ENCODE peak calls at places on chromosomes 12 and 14, in ten cellular contexts. One of them, this sample, is unnamed.
A peak's percentile ranks its signal among the peaks of the same experiment; 100 is the strongest.

GRCh38 chr12:57236925-57237652 is 7.6 kb downstream of the SHMT2 start:
- DNase-seq in GM10248: no peak
- DNase-seq in activated gamma-delta T cell treated with anti-CD3 and anti-CD28 coated beads, Interleukin-2, amount 50 U/mL, for 16 hours: no peak
- DNase-seq in Right ventricle myocardium superior: peak; percentile 77
- DNase-seq in stimulated activated CD4-positive, alpha-beta T cell treated with anti-CD3 and anti-CD28 coated beads, Interleukin-4, amount 100 ng/mL, for 24 hours: no peak
- DNase-seq in NCI-H1092: no peak
- DNase-seq in fibroblast of mammary gland: no peak
- DNase-seq in heart left ventricle: peak; percentile 83
- DNase-seq in activated naive CD4-positive, alpha-beta T cell treated with Interleukin-2 at 50 U/mL for 16 hours: no peak
- DNase-seq in central memory CD4-positive, alpha-beta T cell: no peak
- DNase-seq in this sample: no peak

GRCh38 chr14:69027242-69027913 is 48.3 kb upstream of the ACTN1 start:
- DNase-seq in activated gamma-delta T cell treated with anti-CD3 and anti-CD28 coated beads, Interleukin-2, amount 50 U/mL, for 16 hours: no peak
- DNase-seq in activated naive CD4-positive, alpha-beta T cell treated with Interleukin-2 at 50 U/mL for 16 hours: no peak
- DNase-seq in NCI-H1092: no peak
- DNase-seq in GM10248: no peak
- DNase-seq in stimulated activated CD4-positive, alpha-beta T cell treated with anti-CD3 and anti-CD28 coated beads, Interleukin-4, amount 100 ng/mL, for 24 hours: no peak
- DNase-seq in central memory CD4-positive, alpha-beta T cell: no peak
- DNase-seq in heart left ventricle: no peak
- DNase-seq in Right ventricle myocardium superior: no peak
- DNase-seq in fibroblast of mammary gland: no peak
- DNase-seq in this sample: no peak

GRCh38 chr14:94581127-94581999 is at the start of gene SERPINA5:
- DNase-seq in activated naive CD4-positive, alpha-beta T cell treated with Interleukin-2 at 50 U/mL for 16 hours: no peak
- DNase-seq in stimulated activated CD4-positive, alpha-beta T cell treated with anti-CD3 and anti-CD28 coated beads, Interleukin-4, amount 100 ng/mL, for 24 hours: no peak
- DNase-seq in activated gamma-delta T cell treated with anti-CD3 and anti-CD28 coated beads, Interleukin-2, amount 50 U/mL, for 16 hours: no peak
- DNase-seq in NCI-H1092: no peak
- DNase-seq in fibroblast of mammary gland: peak; percentile 55
- DNase-seq in GM10248: no peak
- DNase-seq in Right ventricle myocardium superior: peak; percentile 81
- DNase-seq in central memory CD4-positive, alpha-beta T cell: no peak
- DNase-seq in heart left ventricle: peak; percentile 59
- DNase-seq in this sample: no peak

GRCh38 chr14:90193925-90194324 is 62.4 kb upstream of the PSMC1 start:
- DNase-seq in GM10248: no peak
- DNase-seq in stimulated activated CD4-positive, alpha-beta T cell treated with anti-CD3 and anti-CD28 coated beads, Interleukin-4, amount 100 ng/mL, for 24 hours: peak; percentile 8
- DNase-seq in Right ventricle myocardium superior: no peak
- DNase-seq in heart left ventricle: no peak
- DNase-seq in NCI-H1092: no peak
- DNase-seq in activated naive CD4-positive, alpha-beta T cell treated with Interleukin-2 at 50 U/mL for 16 hours: peak; percentile 5
- DNase-seq in activated gamma-delta T cell treated with anti-CD3 and anti-CD28 coated beads, Interleukin-2, amount 50 U/mL, for 16 hours: no peak
- DNase-seq in central memory CD4-positive, alpha-beta T cell: no peak
- DNase-seq in fibroblast of mammary gland: no peak
- DNase-seq in this sample: no peak

GRCh38 chr14:104389326-104390220 is 190.0 kb upstream of the C14orf180 start:
- DNase-seq in activated gamma-delta T cell treated with anti-CD3 and anti-CD28 coated beads, Interleukin-2, amount 50 U/mL, for 16 hours: no peak
- DNase-seq in GM10248: no peak
- DNase-seq in heart left ventricle: no peak
- DNase-seq in central memory CD4-positive, alpha-beta T cell: peak; percentile 86
- DNase-seq in fibroblast of mammary gland: no peak
- DNase-seq in Right ventricle myocardium superior: no peak
- DNase-seq in activated naive CD4-positive, alpha-beta T cell treated with Interleukin-2 at 50 U/mL for 16 hours: peak; percentile 4
- DNase-seq in NCI-H1092: no peak
- DNase-seq in stimulated activated CD4-positive, alpha-beta T cell treated with anti-CD3 and anti-CD28 coated beads, Interleukin-4, amount 100 ng/mL, for 24 hours: no peak
- DNase-seq in this sample: peak; percentile 29

GRCh38 chr14:96255501-96256366 is at the start of gene BDKRB1:
- DNase-seq in heart left ventricle: no peak
- DNase-seq in activated gamma-delta T cell treated with anti-CD3 and anti-CD28 coated beads, Interleukin-2, amount 50 U/mL, for 16 hours: no peak
- DNase-seq in NCI-H1092: no peak
- DNase-seq in central memory CD4-positive, alpha-beta T cell: no peak
- DNase-seq in GM10248: no peak
- DNase-seq in activated naive CD4-positive, alpha-beta T cell treated with Interleukin-2 at 50 U/mL for 16 hours: no peak
- DNase-seq in fibroblast of mammary gland: peak; percentile 94
- DNase-seq in Right ventricle myocardium superior: no peak
- DNase-seq in stimulated activated CD4-positive, alpha-beta T cell treated with anti-CD3 and anti-CD28 coated beads, Interleukin-4, amount 100 ng/mL, for 24 hours: no peak
- DNase-seq in this sample: no peak

GRCh38 chr14:100893228-100893601 is 10.3 kb downstream of the RTL1 start:
- DNase-seq in stimulated activated CD4-positive, alpha-beta T cell treated with anti-CD3 and anti-CD28 coated beads, Interleukin-4, amount 100 ng/mL, for 24 hours: no peak
- DNase-seq in activated naive CD4-positive, alpha-beta T cell treated with Interleukin-2 at 50 U/mL for 16 hours: no peak
- DNase-seq in activated gamma-delta T cell treated with anti-CD3 and anti-CD28 coated beads, Interleukin-2, amount 50 U/mL, for 16 hours: no peak
- DNase-seq in GM10248: no peak
- DNase-seq in NCI-H1092: no peak
- DNase-seq in heart left ventricle: no peak
- DNase-seq in Right ventricle myocardium superior: no peak
- DNase-seq in central memory CD4-positive, alpha-beta T cell: no peak
- DNase-seq in fibroblast of mammary gland: no peak
- DNase-seq in this sample: no peak

GRCh38 chr14:35879654-35880249 is 53.6 kb downstream of the BRMS1L start:
- DNase-seq in activated naive CD4-positive, alpha-beta T cell treated with Interleukin-2 at 50 U/mL for 16 hours: no peak
- DNase-seq in Right ventricle myocardium superior: no peak
- DNase-seq in activated gamma-delta T cell treated with anti-CD3 and anti-CD28 coated beads, Interleukin-2, amount 50 U/mL, for 16 hours: no peak
- DNase-seq in stimulated activated CD4-positive, alpha-beta T cell treated with anti-CD3 and anti-CD28 coated beads, Interleukin-4, amount 100 ng/mL, for 24 hours: no peak
- DNase-seq in heart left ventricle: no peak
- DNase-seq in GM10248: peak; percentile 34
- DNase-seq in central memory CD4-positive, alpha-beta T cell: no peak
- DNase-seq in NCI-H1092: peak; percentile 2
- DNase-seq in fibroblast of mammary gland: peak; percentile 39
- DNase-seq in this sample: no peak

GRCh38 chr14:65250162-65250495 is 147.8 kb upstream of the MAX start:
- DNase-seq in fibroblast of mammary gland: no peak
- DNase-seq in activated gamma-delta T cell treated with anti-CD3 and anti-CD28 coated beads, Interleukin-2, amount 50 U/mL, for 16 hours: no peak
- DNase-seq in stimulated activated CD4-positive, alpha-beta T cell treated with anti-CD3 and anti-CD28 coated beads, Interleukin-4, amount 100 ng/mL, for 24 hours: no peak
- DNase-seq in heart left ventricle: no peak
- DNase-seq in NCI-H1092: no peak
- DNase-seq in GM10248: no peak
- DNase-seq in Right ventricle myocardium superior: no peak
- DNase-seq in central memory CD4-positive, alpha-beta T cell: no peak
- DNase-seq in activated naive CD4-positive, alpha-beta T cell treated with Interleukin-2 at 50 U/mL for 16 hours: no peak
- DNase-seq in this sample: no peak

GRCh38 chr14:21057803-21058675 is at the start of gene RNASE8:
- DNase-seq in central memory CD4-positive, alpha-beta T cell: no peak
- DNase-seq in GM10248: no peak
- DNase-seq in NCI-H1092: no peak
- DNase-seq in Right ventricle myocardium superior: no peak
- DNase-seq in stimulated activated CD4-positive, alpha-beta T cell treated with anti-CD3 and anti-CD28 coated beads, Interleukin-4, amount 100 ng/mL, for 24 hours: no peak
- DNase-seq in activated gamma-delta T cell treated with anti-CD3 and anti-CD28 coated beads, Interleukin-2, amount 50 U/mL, for 16 hours: no peak
- DNase-seq in fibroblast of mammary gland: peak; percentile 55
- DNase-seq in heart left ventricle: no peak
- DNase-seq in activated naive CD4-positive, alpha-beta T cell treated with Interleukin-2 at 50 U/mL for 16 hours: no peak
- DNase-seq in this sample: no peak

GRCh38 chr14:96931751-96932150 is 134.6 kb downstream of the VRK1 start:
- DNase-seq in GM10248: no peak
- DNase-seq in activated naive CD4-positive, alpha-beta T cell treated with Interleukin-2 at 50 U/mL for 16 hours: no peak
- DNase-seq in activated gamma-delta T cell treated with anti-CD3 and anti-CD28 coated beads, Interleukin-2, amount 50 U/mL, for 16 hours: no peak
- DNase-seq in stimulated activated CD4-positive, alpha-beta T cell treated with anti-CD3 and anti-CD28 coated beads, Interleukin-4, amount 100 ng/mL, for 24 hours: no peak
- DNase-seq in central memory CD4-positive, alpha-beta T cell: no peak
- DNase-seq in heart left ventricle: no peak
- DNase-seq in fibroblast of mammary gland: no peak
- DNase-seq in Right ventricle myocardium superior: no peak
- DNase-seq in NCI-H1092: no peak
- DNase-seq in this sample: no peak

GRCh38 chr12:108930756-108931155 is 50.9 kb downstream of the DAO start:
- DNase-seq in fibroblast of mammary gland: no peak
- DNase-seq in stimulated activated CD4-positive, alpha-beta T cell treated with anti-CD3 and anti-CD28 coated beads, Interleukin-4, amount 100 ng/mL, for 24 hours: no peak
- DNase-seq in GM10248: no peak
- DNase-seq in activated naive CD4-positive, alpha-beta T cell treated with Interleukin-2 at 50 U/mL for 16 hours: no peak
- DNase-seq in NCI-H1092: no peak
- DNase-seq in Right ventricle myocardium superior: no peak
- DNase-seq in central memory CD4-positive, alpha-beta T cell: no peak
- DNase-seq in activated gamma-delta T cell treated with anti-CD3 and anti-CD28 coated beads, Interleukin-2, amount 50 U/mL, for 16 hours: no peak
- DNase-seq in heart left ventricle: no peak
- DNase-seq in this sample: no peak

GRCh38 chr14:101470266-101470665 is 91.0 kb upstream of the DIO3 start:
- DNase-seq in GM10248: no peak
- DNase-seq in Right ventricle myocardium superior: no peak
- DNase-seq in central memory CD4-positive, alpha-beta T cell: no peak
- DNase-seq in activated naive CD4-positive, alpha-beta T cell treated with Interleukin-2 at 50 U/mL for 16 hours: no peak
- DNase-seq in NCI-H1092: no peak
- DNase-seq in stimulated activated CD4-positive, alpha-beta T cell treated with anti-CD3 and anti-CD28 coated beads, Interleukin-4, amount 100 ng/mL, for 24 hours: no peak
- DNase-seq in activated gamma-delta T cell treated with anti-CD3 and anti-CD28 coated beads, Interleukin-2, amount 50 U/mL, for 16 hours: no peak
- DNase-seq in heart left ventricle: no peak
- DNase-seq in fibroblast of mammary gland: no peak
- DNase-seq in this sample: no peak

GRCh38 chr14:96029089-96029650 is 10.0 kb upstream of the C14orf132 start:
- DNase-seq in heart left ventricle: no peak
- DNase-seq in central memory CD4-positive, alpha-beta T cell: no peak
- DNase-seq in stimulated activated CD4-positive, alpha-beta T cell treated with anti-CD3 and anti-CD28 coated beads, Interleukin-4, amount 100 ng/mL, for 24 hours: no peak
- DNase-seq in GM10248: no peak
- DNase-seq in Right ventricle myocardium superior: no peak
- DNase-seq in activated gamma-delta T cell treated with anti-CD3 and anti-CD28 coated beads, Interleukin-2, amount 50 U/mL, for 16 hours: no peak
- DNase-seq in fibroblast of mammary gland: no peak
- DNase-seq in activated naive CD4-positive, alpha-beta T cell treated with Interleukin-2 at 50 U/mL for 16 hours: no peak
- DNase-seq in NCI-H1092: no peak
- DNase-seq in this sample: no peak

GRCh38 chr12:93180566-93180965 is 197.2 kb upstream of the NUDT4 start:
- DNase-seq in NCI-H1092: no peak
- DNase-seq in fibroblast of mammary gland: no peak
- DNase-seq in central memory CD4-positive, alpha-beta T cell: no peak
- DNase-seq in stimulated activated CD4-positive, alpha-beta T cell treated with anti-CD3 and anti-CD28 coated beads, Interleukin-4, amount 100 ng/mL, for 24 hours: no peak
- DNase-seq in GM10248: no peak
- DNase-seq in activated naive CD4-positive, alpha-beta T cell treated with Interleukin-2 at 50 U/mL for 16 hours: no peak
- DNase-seq in Right ventricle myocardium superior: no peak
- DNase-seq in activated gamma-delta T cell treated with anti-CD3 and anti-CD28 coated beads, Interleukin-2, amount 50 U/mL, for 16 hours: no peak
- DNase-seq in heart left ventricle: no peak
- DNase-seq in this sample: no peak

GRCh38 chr14:96806836-96807235 is 9.7 kb downstream of the VRK1 start:
- DNase-seq in fibroblast of mammary gland: peak; percentile 24
- DNase-seq in heart left ventricle: no peak
- DNase-seq in Right ventricle myocardium superior: no peak
- DNase-seq in activated gamma-delta T cell treated with anti-CD3 and anti-CD28 coated beads, Interleukin-2, amount 50 U/mL, for 16 hours: no peak
- DNase-seq in NCI-H1092: no peak
- DNase-seq in stimulated activated CD4-positive, alpha-beta T cell treated with anti-CD3 and anti-CD28 coated beads, Interleukin-4, amount 100 ng/mL, for 24 hours: no peak
- DNase-seq in activated naive CD4-positive, alpha-beta T cell treated with Interleukin-2 at 50 U/mL for 16 hours: no peak
- DNase-seq in GM10248: no peak
- DNase-seq in central memory CD4-positive, alpha-beta T cell: no peak
- DNase-seq in this sample: no peak

GRCh38 chr12:80442426-80443222 is 1.4 kb upstream of the PTPRQ start:
- DNase-seq in GM10248: no peak
- DNase-seq in heart left ventricle: no peak
- DNase-seq in activated gamma-delta T cell treated with anti-CD3 and anti-CD28 coated beads, Interleukin-2, amount 50 U/mL, for 16 hours: no peak
- DNase-seq in Right ventricle myocardium superior: no peak
- DNase-seq in NCI-H1092: no peak
- DNase-seq in stimulated activated CD4-positive, alpha-beta T cell treated with anti-CD3 and anti-CD28 coated beads, Interleukin-4, amount 100 ng/mL, for 24 hours: no peak
- DNase-seq in central memory CD4-positive, alpha-beta T cell: no peak
- DNase-seq in fibroblast of mammary gland: no peak
- DNase-seq in activated naive CD4-positive, alpha-beta T cell treated with Interleukin-2 at 50 U/mL for 16 hours: no peak
- DNase-seq in this sample: no peak

GRCh38 chr14:61322011-61322798 is 826 bp downstream of the PRKCH start:
- DNase-seq in GM10248: no peak
- DNase-seq in Right ventricle myocardium superior: peak; percentile 64
- DNase-seq in heart left ventricle: peak; percentile 39
- DNase-seq in activated naive CD4-positive, alpha-beta T cell treated with Interleukin-2 at 50 U/mL for 16 hours: peak; percentile 48
- DNase-seq in fibroblast of mammary gland: no peak
- DNase-seq in NCI-H1092: no peak
- DNase-seq in stimulated activated CD4-positive, alpha-beta T cell treated with anti-CD3 and anti-CD28 coated beads, Interleukin-4, amount 100 ng/mL, for 24 hours: peak; percentile 40
- DNase-seq in central memory CD4-positive, alpha-beta T cell: no peak
- DNase-seq in activated gamma-delta T cell treated with anti-CD3 and anti-CD28 coated beads, Interleukin-2, amount 50 U/mL, for 16 hours: no peak
- DNase-seq in this sample: no peak

GRCh38 chr12:84756961-84757360 is 155.6 kb downstream of the SLC6A15 start:
- DNase-seq in activated gamma-delta T cell treated with anti-CD3 and anti-CD28 coated beads, Interleukin-2, amount 50 U/mL, for 16 hours: no peak
- DNase-seq in fibroblast of mammary gland: peak; percentile 65
- DNase-seq in Right ventricle myocardium superior: no peak
- DNase-seq in NCI-H1092: no peak
- DNase-seq in central memory CD4-positive, alpha-beta T cell: no peak
- DNase-seq in GM10248: no peak
- DNase-seq in stimulated activated CD4-positive, alpha-beta T cell treated with anti-CD3 and anti-CD28 coated beads, Interleukin-4, amount 100 ng/mL, for 24 hours: no peak
- DNase-seq in activated naive CD4-positive, alpha-beta T cell treated with Interleukin-2 at 50 U/mL for 16 hours: no peak
- DNase-seq in heart left ventricle: no peak
- DNase-seq in this sample: no peak

GRCh38 chr12:79069009-79069408 is 204.4 kb downstream of the SYT1 start:
- DNase-seq in NCI-H1092: no peak
- DNase-seq in stimulated activated CD4-positive, alpha-beta T cell treated with anti-CD3 and anti-CD28 coated beads, Interleukin-4, amount 100 ng/mL, for 24 hours: no peak
- DNase-seq in Right ventricle myocardium superior: no peak
- DNase-seq in GM10248: peak; percentile 26
- DNase-seq in activated gamma-delta T cell treated with anti-CD3 and anti-CD28 coated beads, Interleukin-2, amount 50 U/mL, for 16 hours: no peak
- DNase-seq in central memory CD4-positive, alpha-beta T cell: no peak
- DNase-seq in fibroblast of mammary gland: no peak
- DNase-seq in heart left ventricle: no peak
- DNase-seq in activated naive CD4-positive, alpha-beta T cell treated with Interleukin-2 at 50 U/mL for 16 hours: no peak
- DNase-seq in this sample: no peak

GRCh38 chr12:45866299-45866698 is 124.1 kb downstream of the SCAF11 start:
- DNase-seq in Right ventricle myocardium superior: no peak
- DNase-seq in GM10248: no peak
- DNase-seq in activated naive CD4-positive, alpha-beta T cell treated with Interleukin-2 at 50 U/mL for 16 hours: no peak
- DNase-seq in heart left ventricle: no peak
- DNase-seq in stimulated activated CD4-positive, alpha-beta T cell treated with anti-CD3 and anti-CD28 coated beads, Interleukin-4, amount 100 ng/mL, for 24 hours: no peak
- DNase-seq in NCI-H1092: no peak
- DNase-seq in fibroblast of mammary gland: no peak
- DNase-seq in activated gamma-delta T cell treated with anti-CD3 and anti-CD28 coated beads, Interleukin-2, amount 50 U/mL, for 16 hours: no peak
- DNase-seq in central memory CD4-positive, alpha-beta T cell: no peak
- DNase-seq in this sample: no peak

GRCh38 chr12:14417717-14418116 is 52.2 kb downstream of the ATF7IP start:
- DNase-seq in fibroblast of mammary gland: peak; percentile 93
- DNase-seq in heart left ventricle: peak; percentile 71
- DNase-seq in activated naive CD4-positive, alpha-beta T cell treated with Interleukin-2 at 50 U/mL for 16 hours: peak; percentile 65
- DNase-seq in stimulated activated CD4-positive, alpha-beta T cell treated with anti-CD3 and anti-CD28 coated beads, Interleukin-4, amount 100 ng/mL, for 24 hours: peak; percentile 71
- DNase-seq in central memory CD4-positive, alpha-beta T cell: peak; percentile 72
- DNase-seq in NCI-H1092: no peak
- DNase-seq in Right ventricle myocardium superior: peak; percentile 71
- DNase-seq in activated gamma-delta T cell treated with anti-CD3 and anti-CD28 coated beads, Interleukin-2, amount 50 U/mL, for 16 hours: peak; percentile 40
- DNase-seq in GM10248: no peak
- DNase-seq in this sample: peak; percentile 81

GRCh38 chr14:69571879-69572633 is 2.6 kb downstream of the CCDC177 start:
- DNase-seq in central memory CD4-positive, alpha-beta T cell: no peak
- DNase-seq in Right ventricle myocardium superior: peak; percentile 46
- DNase-seq in activated naive CD4-positive, alpha-beta T cell treated with Interleukin-2 at 50 U/mL for 16 hours: no peak
- DNase-seq in fibroblast of mammary gland: no peak
- DNase-seq in heart left ventricle: peak; percentile 34
- DNase-seq in stimulated activated CD4-positive, alpha-beta T cell treated with anti-CD3 and anti-CD28 coated beads, Interleukin-4, amount 100 ng/mL, for 24 hours: no peak
- DNase-seq in activated gamma-delta T cell treated with anti-CD3 and anti-CD28 coated beads, Interleukin-2, amount 50 U/mL, for 16 hours: no peak
- DNase-seq in NCI-H1092: no peak
- DNase-seq in GM10248: no peak
- DNase-seq in this sample: no peak

GRCh38 chr12:116551952-116552749 is 7.0 kb upstream of the MAP1LC3B2 start:
- DNase-seq in NCI-H1092: no peak
- DNase-seq in GM10248: no peak
- DNase-seq in activated gamma-delta T cell treated with anti-CD3 and anti-CD28 coated beads, Interleukin-2, amount 50 U/mL, for 16 hours: no peak
- DNase-seq in central memory CD4-positive, alpha-beta T cell: no peak
- DNase-seq in activated naive CD4-positive, alpha-beta T cell treated with Interleukin-2 at 50 U/mL for 16 hours: no peak
- DNase-seq in heart left ventricle: no peak
- DNase-seq in Right ventricle myocardium superior: no peak
- DNase-seq in stimulated activated CD4-positive, alpha-beta T cell treated with anti-CD3 and anti-CD28 coated beads, Interleukin-4, amount 100 ng/mL, for 24 hours: no peak
- DNase-seq in fibroblast of mammary gland: peak; percentile 72
- DNase-seq in this sample: no peak

GRCh38 chr12:12563529-12563928 is 866 bp upstream of the DUSP16 start:
- DNase-seq in stimulated activated CD4-positive, alpha-beta T cell treated with anti-CD3 and anti-CD28 coated beads, Interleukin-4, amount 100 ng/mL, for 24 hours: no peak
- DNase-seq in central memory CD4-positive, alpha-beta T cell: no peak
- DNase-seq in activated naive CD4-positive, alpha-beta T cell treated with Interleukin-2 at 50 U/mL for 16 hours: no peak
- DNase-seq in NCI-H1092: no peak
- DNase-seq in activated gamma-delta T cell treated with anti-CD3 and anti-CD28 coated beads, Interleukin-2, amount 50 U/mL, for 16 hours: no peak
- DNase-seq in fibroblast of mammary gland: peak; percentile 24
- DNase-seq in GM10248: no peak
- DNase-seq in Right ventricle myocardium superior: no peak
- DNase-seq in heart left ventricle: no peak
- DNase-seq in this sample: no peak

GRCh38 chr12:50061946-50062725 is 4.7 kb downstream of the ASIC1 start:
- DNase-seq in Right ventricle myocardium superior: no peak
- DNase-seq in central memory CD4-positive, alpha-beta T cell: no peak
- DNase-seq in activated naive CD4-positive, alpha-beta T cell treated with Interleukin-2 at 50 U/mL for 16 hours: no peak
- DNase-seq in GM10248: no peak
- DNase-seq in stimulated activated CD4-positive, alpha-beta T cell treated with anti-CD3 and anti-CD28 coated beads, Interleukin-4, amount 100 ng/mL, for 24 hours: no peak
- DNase-seq in activated gamma-delta T cell treated with anti-CD3 and anti-CD28 coated beads, Interleukin-2, amount 50 U/mL, for 16 hours: no peak
- DNase-seq in heart left ventricle: no peak
- DNase-seq in NCI-H1092: no peak
- DNase-seq in fibroblast of mammary gland: no peak
- DNase-seq in this sample: no peak

GRCh38 chr14:97976861-97977260 is 1179.7 kb downstream of the VRK1 start:
- DNase-seq in GM10248: no peak
- DNase-seq in central memory CD4-positive, alpha-beta T cell: no peak
- DNase-seq in stimulated activated CD4-positive, alpha-beta T cell treated with anti-CD3 and anti-CD28 coated beads, Interleukin-4, amount 100 ng/mL, for 24 hours: peak; percentile 12
- DNase-seq in activated naive CD4-positive, alpha-beta T cell treated with Interleukin-2 at 50 U/mL for 16 hours: peak; percentile 22
- DNase-seq in activated gamma-delta T cell treated with anti-CD3 and anti-CD28 coated beads, Interleukin-2, amount 50 U/mL, for 16 hours: no peak
- DNase-seq in Right ventricle myocardium superior: peak; percentile 71
- DNase-seq in heart left ventricle: peak; percentile 36
- DNase-seq in NCI-H1092: no peak
- DNase-seq in fibroblast of mammary gland: no peak
- DNase-seq in this sample: peak; percentile 28

GRCh38 chr12:112198120-112198733 is 72.9 kb downstream of the TRAFD1 start:
- DNase-seq in NCI-H1092: peak; percentile 10
- DNase-seq in fibroblast of mammary gland: peak; percentile 57
- DNase-seq in activated naive CD4-positive, alpha-beta T cell treated with Interleukin-2 at 50 U/mL for 16 hours: peak; percentile 46
- DNase-seq in Right ventricle myocardium superior: no peak
- DNase-seq in heart left ventricle: peak; percentile 52
- DNase-seq in GM10248: peak; percentile 78
- DNase-seq in stimulated activated CD4-positive, alpha-beta T cell treated with anti-CD3 and anti-CD28 coated beads, Interleukin-4, amount 100 ng/mL, for 24 hours: peak; percentile 52
- DNase-seq in activated gamma-delta T cell treated with anti-CD3 and anti-CD28 coated beads, Interleukin-2, amount 50 U/mL, for 16 hours: peak; percentile 14
- DNase-seq in central memory CD4-positive, alpha-beta T cell: peak; percentile 28
- DNase-seq in this sample: peak; percentile 57

This sample was measured in activated CD4-positive, alpha-beta memory T cell treated with anti-CD3 and anti-CD28 coated beads, Interleukin-2, amount 10 ng/mL, durations not matched to agents 7 days and 5 days.